ENCODE peak calls at places on chromosomes 5 and 9, in eight cellular contexts. R, Y, C, V, Z, S, M and T are unnamed samples.
A peak's percentile ranks its signal among the peaks of the same experiment; 100 is the strongest.

GRCh38 chr5:141328231-141328630 is 2.1 kb upstream of the PCDHGA1 start:
- DNase-seq in M (no peak), R (no peak), C (no peak), V (no peak), Z (no peak), S (no peak), Y (no peak), T (no peak)

GRCh38 chr9:98854206-98854756 is 46.8 kb downstream of the GALNT12 start:
- DNase-seq in C (no peak), Y (peak; percentile 73), Z (no peak), V (peak; percentile 48), R (no peak), S (no peak), M (no peak), T (no peak)

GRCh38 chr9:129632460-129632859 is 6.5 kb downstream of the NTMT1 start:
- DNase-seq in M (no peak), S (no peak), Y (no peak), V (no peak), R (no peak), Z (no peak), C (no peak), T (no peak)

GRCh38 chr5:149284501-149284900 is 12.8 kb downstream of the AFAP1L1 start:
- DNase-seq in M (no peak), Z (no peak), R (peak; percentile 57), C (no peak), Y (no peak), V (peak; percentile 75), S (no peak), T (no peak)

GRCh38 chr5:124670672-124671592 is 75.5 kb downstream of the ZNF608 start:
- DNase-seq in V (no peak), S (no peak), C (no peak), M (no peak), R (peak; percentile 63), Y (no peak), Z (no peak), T (no peak)

GRCh38 chr5:125349432-125349831 is 603.0 kb upstream of the ZNF608 start:
- DNase-seq in Z (no peak), S (no peak), C (no peak), R (peak; percentile 69), M (no peak), V (peak; percentile 49), Y (peak; percentile 24), T (no peak)

GRCh38 chr9:89928106-89928505 is 323.3 kb downstream of the GADD45G start:
- DNase-seq in S (no peak), V (no peak), Y (no peak), C (no peak), Z (no peak), M (no peak), R (no peak), T (no peak)

GRCh38 chr5:18375637-18376036 is 741.4 kb downstream of the TAF11L14 start:
- DNase-seq in M (no peak), Y (no peak), Z (no peak), C (no peak), R (no peak), V (no peak), S (no peak), T (no peak)

GRCh38 chr5:147037517-147038205 is 159.1 kb upstream of the PPP2R2B start:
- DNase-seq in V (peak; percentile 50), M (no peak), C (no peak), Z (no peak), Y (peak; percentile 91), S (no peak), R (peak; percentile 86), T (no peak)

GRCh38 chr5:149656576-149657182 is 73.4 kb upstream of the PPARGC1B start:
- DNase-seq in R (peak; percentile 30), Y (no peak), V (peak; percentile 21), C (peak; percentile 22), S (no peak), Z (peak; percentile 43), M (peak; percentile 35), T (no peak)

GRCh38 chr9:16191691-16192402 is 639.0 kb downstream of the CCDC171 start:
- DNase-seq in R (peak; percentile 95), M (peak; percentile 13), C (peak; percentile 69), V (peak; percentile 95), Z (peak; percentile 83), Y (peak; percentile 96), S (peak; percentile 30), T (peak; percentile 29)

GRCh38 chr5:41869150-41869738 is 981 bp downstream of the OXCT1 start:
- DNase-seq in S (no peak), R (peak; percentile 25), M (no peak), Z (no peak), Y (peak; percentile 35), C (peak; percentile 28), V (peak; percentile 43), T (no peak)

GRCh38 chr5:180825768-180826525 is 23.3 kb upstream of the MGAT1 start:
- DNase-seq in Y (peak; percentile 71), R (peak; percentile 71), V (peak; percentile 71), C (no peak), S (no peak), Z (no peak), M (peak; percentile 84), T (no peak)

DNA sequence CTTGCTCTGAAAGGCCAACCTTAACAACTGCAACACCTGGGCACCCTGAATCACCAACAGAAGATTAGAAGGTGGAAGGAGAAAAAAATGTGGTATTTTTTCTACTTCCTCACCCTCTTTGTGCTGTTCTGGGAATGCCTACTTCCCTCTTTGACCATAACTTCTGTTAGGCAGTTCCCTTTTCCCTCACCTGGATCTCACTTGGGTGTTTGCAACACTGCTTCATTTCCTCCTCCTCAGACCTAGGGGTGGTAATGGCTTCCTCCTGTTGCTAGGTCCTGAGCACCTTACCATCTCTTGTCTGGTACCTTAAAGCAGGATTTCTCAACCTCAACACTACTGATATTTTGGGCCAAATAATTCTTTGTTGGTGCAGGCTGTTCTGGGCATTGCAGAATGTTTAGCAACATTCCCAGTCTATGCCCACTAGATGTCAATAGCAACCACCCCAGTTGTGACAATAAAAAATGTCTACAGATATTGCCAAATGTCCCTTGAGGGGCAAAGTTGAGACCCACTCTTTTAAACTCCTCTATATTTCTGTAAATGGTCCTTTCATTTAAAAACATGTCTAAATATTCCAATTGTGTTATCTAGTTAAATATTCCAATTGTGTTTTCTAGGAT is 300.0 kb upstream of the VLDLR start:
- DNase-seq in Y (no peak), S (no peak), R (no peak), C (no peak), V (peak; percentile 14), Z (no peak), M (no peak), T (no peak)
- TF ChIP-seq CTCF in Y (no peak), S (no peak), R (peak; percentile 19), C (no peak), V (peak; percentile 7), Z (no peak), M (no peak), T (no peak)

DNA sequence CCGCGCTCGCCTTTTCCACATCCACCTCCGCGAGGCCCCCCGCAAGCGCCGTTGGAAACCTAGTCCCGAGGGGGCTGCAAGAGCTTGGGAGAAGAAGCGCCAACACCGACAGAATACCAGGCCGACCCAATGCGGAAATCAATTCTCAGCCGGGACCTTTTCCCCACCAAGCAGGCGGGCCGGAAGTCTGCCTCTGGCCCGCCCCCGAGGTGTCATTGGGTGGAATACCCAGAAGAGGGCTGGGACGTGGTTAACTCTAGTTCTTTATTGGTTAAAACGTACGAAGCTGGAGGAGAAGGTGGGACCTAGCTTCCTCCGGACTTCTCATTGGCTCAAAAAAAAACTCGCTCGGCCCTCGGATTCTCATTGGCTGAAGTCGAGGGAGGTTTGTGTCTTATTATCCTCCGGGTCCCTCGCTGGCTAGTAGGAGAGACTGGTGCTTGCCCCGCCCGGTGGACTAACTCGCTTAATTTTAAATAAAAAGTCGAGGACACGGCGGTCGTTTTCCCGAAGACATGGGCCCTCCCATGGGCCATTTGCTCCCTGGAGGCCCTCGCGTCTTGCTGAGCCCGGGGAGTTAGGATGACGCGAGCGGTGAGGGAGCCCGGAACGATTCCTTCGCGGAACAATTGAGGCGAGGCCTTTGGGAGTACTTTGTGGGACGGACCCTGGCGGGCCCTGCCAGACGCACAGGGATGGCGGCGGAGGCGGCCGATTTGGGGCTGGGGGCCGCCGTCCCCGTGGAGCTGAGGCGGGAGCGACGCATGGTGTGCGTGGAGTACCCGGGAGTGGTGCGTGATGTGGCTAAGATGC is at the start of gene GTF3C5:
- DNase-seq in V (peak; percentile 99), S (peak; percentile 93), R (peak; percentile 99), Z (peak; percentile 99), M (peak; percentile 94), Y (peak; percentile 98), C (peak; percentile 82), T (peak; percentile 90)
- TF ChIP-seq CTCF in V (no peak), S (no peak), R (no peak), Z (no peak), M (no peak), Y (no peak), C (no peak), T (no peak)

GRCh38 chr9:133592731-133593409 is 16.3 kb downstream of the FAM163B start:
- DNase-seq in R (peak; percentile 49), M (no peak), Z (no peak), S (no peak), V (peak; percentile 27), C (no peak), Y (no peak), T (no peak)
- TF ChIP-seq CTCF in R (peak; percentile 71), M (no peak), Z (peak; percentile 5), S (no peak), V (peak; percentile 33), C (no peak), Y (peak; percentile 5), T (no peak)

GRCh38 chr9:122135529-122135859 is 24.1 kb downstream of the NDUFA8 start:
- DNase-seq in V (no peak), Z (no peak), S (no peak), Y (no peak), M (no peak), R (no peak), C (no peak), T (no peak)

GRCh38 chr9:122141671-122142070 is 17.9 kb downstream of the NDUFA8 start:
- DNase-seq in R (no peak), V (no peak), C (no peak), Z (no peak), Y (no peak), M (no peak), S (no peak), T (no peak)

GRCh38 chr9:122140368-122141193 is 19.0 kb downstream of the NDUFA8 start:
- DNase-seq in M (no peak), Z (no peak), S (no peak), C (no peak), R (no peak), V (no peak), Y (no peak), T (no peak)

GRCh38 chr9:122134822-122135528 is 24.6 kb downstream of the NDUFA8 start:
- DNase-seq in M (no peak), Y (no peak), S (no peak), V (no peak), Z (no peak), C (no peak), R (no peak), T (no peak)

DNA sequence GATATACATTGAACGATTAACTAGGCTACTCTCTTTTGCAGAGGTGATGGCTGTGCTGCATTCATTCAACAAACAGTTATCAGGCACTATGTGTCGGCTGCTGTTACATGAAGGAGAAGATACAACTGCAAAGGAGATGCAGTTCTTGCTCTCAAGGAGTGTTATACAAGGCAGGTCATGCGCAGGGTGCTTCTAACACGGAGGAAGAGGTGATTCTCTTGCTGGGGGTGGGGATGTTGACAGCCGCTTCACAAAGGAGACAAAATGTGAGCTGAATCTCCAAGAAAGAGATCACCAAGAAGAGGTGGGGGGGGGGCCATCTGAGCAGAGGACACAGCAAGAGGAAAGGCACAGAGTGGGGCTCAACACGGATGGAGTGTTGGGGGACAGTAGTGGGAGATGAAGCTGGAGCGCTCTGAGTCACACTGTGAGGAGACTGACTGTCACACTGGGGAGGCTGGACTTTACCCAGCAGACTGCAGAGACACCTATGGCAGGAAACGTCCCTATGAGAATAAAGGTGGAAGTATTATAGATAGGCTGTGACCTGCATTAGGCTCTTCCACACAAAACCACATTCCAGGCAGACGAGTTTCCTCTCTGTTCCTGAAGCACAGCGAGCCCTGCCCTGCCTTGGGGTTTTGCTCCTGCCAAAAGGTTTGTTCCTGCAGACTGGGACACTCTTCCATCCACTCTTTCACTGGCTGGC is 20.9 kb downstream of the NDUFA8 start:
- DNase-seq in V (no peak), C (no peak), Y (no peak), Z (no peak), M (no peak), R (no peak), S (no peak), T (no peak)
- TF ChIP-seq CTCF in V (no peak), C (no peak), Y (no peak), Z (no peak), M (no peak), R (no peak), S (no peak), T (no peak)